ENCODE peak calls at places on chromosomes 3 and 15, in six cellular contexts. One of them, this sample, is unnamed.

GRCh38 chr3:48122504-48122903 is 65.7 kb downstream of the CDC25A start:
- DNase-seq in cardiac muscle cell: no peak
- DNase-seq in kidney glomerular epithelial cell: no peak
- DNase-seq in AG04450: no peak
- DNase-seq in NCI-H524: no peak
- DNase-seq in AG08395: no peak
- DNase-seq in this sample: peak; percentile 56

GRCh38 chr3:172918568-172919296 is 168.2 kb downstream of the ECT2 start:
- DNase-seq in cardiac muscle cell: no peak
- DNase-seq in kidney glomerular epithelial cell: no peak
- DNase-seq in AG04450: no peak
- DNase-seq in NCI-H524: no peak
- DNase-seq in AG08395: no peak
- DNase-seq in this sample: no peak

GRCh38 chr3:159804726-159805410 is 183.8 kb upstream of the IL12A start:
- DNase-seq in cardiac muscle cell: peak; percentile 89
- DNase-seq in kidney glomerular epithelial cell: peak; percentile 86
- DNase-seq in AG04450: peak; percentile 74
- DNase-seq in NCI-H524: peak; percentile 74
- DNase-seq in AG08395: peak; percentile 90
- DNase-seq in this sample: peak; percentile 80

GRCh38 chr15:48940508-48940907 is 23.2 kb downstream of the SHC4 start:
- DNase-seq in cardiac muscle cell: no peak
- DNase-seq in kidney glomerular epithelial cell: peak; percentile 66
- DNase-seq in AG04450: peak; percentile 92
- DNase-seq in NCI-H524: no peak
- DNase-seq in AG08395: peak; percentile 78
- DNase-seq in this sample: no peak

GRCh38 chr3:99579246-99579645 is 59.1 kb upstream of the COL8A1 start:
- DNase-seq in cardiac muscle cell: no peak
- DNase-seq in kidney glomerular epithelial cell: peak; percentile 13
- DNase-seq in AG04450: peak; percentile 29
- DNase-seq in NCI-H524: no peak
- DNase-seq in AG08395: peak; percentile 68
- DNase-seq in this sample: no peak

GRCh38 chr3:13007251-13007941 is 65.8 kb downstream of the IQSEC1 start:
- DNase-seq in cardiac muscle cell: no peak
- DNase-seq in kidney glomerular epithelial cell: no peak
- DNase-seq in AG04450: no peak
- DNase-seq in NCI-H524: no peak
- DNase-seq in AG08395: no peak
- DNase-seq in this sample: no peak

GRCh38 chr3:67018789-67019525 is 20.9 kb downstream of the KBTBD8 start:
- DNase-seq in cardiac muscle cell: no peak
- DNase-seq in kidney glomerular epithelial cell: no peak
- DNase-seq in AG04450: no peak
- DNase-seq in NCI-H524: no peak
- DNase-seq in AG08395: no peak
- DNase-seq in this sample: no peak

GRCh38 chr3:58573638-58574037 is 3.6 kb downstream of the FAM107A start:
- DNase-seq in cardiac muscle cell: no peak
- DNase-seq in kidney glomerular epithelial cell: no peak
- DNase-seq in AG04450: no peak
- DNase-seq in NCI-H524: no peak
- DNase-seq in AG08395: no peak
- DNase-seq in this sample: no peak

GRCh38 chr15:58742424-58743160 is 6.9 kb downstream of the ADAM10 start:
- DNase-seq in cardiac muscle cell: peak; percentile 21
- DNase-seq in kidney glomerular epithelial cell: peak; percentile 27
- DNase-seq in AG04450: peak; percentile 72
- DNase-seq in NCI-H524: no peak
- DNase-seq in AG08395: peak; percentile 45
- DNase-seq in this sample: no peak

GRCh38 chr15:101684384-101684783 is 32.2 kb upstream of the TM2D3 start:
- DNase-seq in cardiac muscle cell: peak; percentile 71
- DNase-seq in kidney glomerular epithelial cell: peak; percentile 15
- DNase-seq in AG04450: peak; percentile 32
- DNase-seq in NCI-H524: no peak
- DNase-seq in AG08395: peak; percentile 65
- DNase-seq in this sample: peak; percentile 14

GRCh38 chr15:36954486-36954885 is 145.9 kb downstream of the MEIS2 start:
- DNase-seq in cardiac muscle cell: no peak
- DNase-seq in kidney glomerular epithelial cell: peak; percentile 10
- DNase-seq in AG04450: no peak
- DNase-seq in NCI-H524: no peak
- DNase-seq in AG08395: no peak
- DNase-seq in this sample: no peak

GRCh38 chr3:50324351-50325144 is 2.0 kb upstream of the HYAL2 start:
- DNase-seq in cardiac muscle cell: peak; percentile 74
- DNase-seq in kidney glomerular epithelial cell: peak; percentile 58
- DNase-seq in AG04450: peak; percentile 42
- DNase-seq in NCI-H524: peak; percentile 33
- DNase-seq in AG08395: peak; percentile 72
- DNase-seq in this sample: peak; percentile 87

GRCh38 chr3:131388400-131388799 is 6.8 kb downstream of the NUDT16 start:
- DNase-seq in cardiac muscle cell: no peak
- DNase-seq in kidney glomerular epithelial cell: no peak
- DNase-seq in AG04450: no peak
- DNase-seq in NCI-H524: no peak
- DNase-seq in AG08395: no peak
- DNase-seq in this sample: no peak

GRCh38 chr15:91985297-91985696 is 131.8 kb downstream of the SLCO3A1 start:
- DNase-seq in cardiac muscle cell: no peak
- DNase-seq in kidney glomerular epithelial cell: no peak
- DNase-seq in AG04450: no peak
- DNase-seq in NCI-H524: no peak
- DNase-seq in AG08395: no peak
- DNase-seq in this sample: no peak

GRCh38 chr3:63051920-63052319 is 176.7 kb upstream of the CADPS start:
- DNase-seq in cardiac muscle cell: no peak
- DNase-seq in kidney glomerular epithelial cell: no peak
- DNase-seq in AG04450: no peak
- DNase-seq in NCI-H524: no peak
- DNase-seq in AG08395: no peak
- DNase-seq in this sample: peak; percentile 18

GRCh38 chr3:107001635-107002034 is 375.6 kb upstream of the CCDC54 start:
- DNase-seq in cardiac muscle cell: no peak
- DNase-seq in kidney glomerular epithelial cell: no peak
- DNase-seq in AG04450: no peak
- DNase-seq in NCI-H524: no peak
- DNase-seq in AG08395: no peak
- DNase-seq in this sample: no peak

GRCh38 chr15:77251662-77252061 is 168.2 kb downstream of the PEAK1 start:
- DNase-seq in cardiac muscle cell: no peak
- DNase-seq in kidney glomerular epithelial cell: no peak
- DNase-seq in AG04450: no peak
- DNase-seq in NCI-H524: no peak
- DNase-seq in AG08395: no peak
- DNase-seq in this sample: peak; percentile 17

GRCh38 chr15:69066646-69066995 is 52.1 kb downstream of the NOX5 start:
- DNase-seq in cardiac muscle cell: no peak
- DNase-seq in kidney glomerular epithelial cell: no peak
- DNase-seq in AG04450: no peak
- DNase-seq in NCI-H524: no peak
- DNase-seq in AG08395: no peak
- DNase-seq in this sample: no peak

GRCh38 chr3:140553591-140553990 is 124.3 kb upstream of the TRIM42 start:
- DNase-seq in cardiac muscle cell: no peak
- DNase-seq in kidney glomerular epithelial cell: no peak
- DNase-seq in AG04450: no peak
- DNase-seq in NCI-H524: no peak
- DNase-seq in AG08395: no peak
- DNase-seq in this sample: no peak

GRCh38 chr3:101319531-101319930 is 844 bp downstream of the IMPG2 start:
- DNase-seq in cardiac muscle cell: no peak
- DNase-seq in kidney glomerular epithelial cell: no peak
- DNase-seq in AG04450: no peak
- DNase-seq in NCI-H524: no peak
- DNase-seq in AG08395: no peak
- DNase-seq in this sample: no peak

GRCh38 chr15:35393403-35393802 is 152.6 kb downstream of the DPH6 start:
- DNase-seq in cardiac muscle cell: no peak
- DNase-seq in kidney glomerular epithelial cell: no peak
- DNase-seq in AG04450: no peak
- DNase-seq in NCI-H524: no peak
- DNase-seq in AG08395: peak; percentile 26
- DNase-seq in this sample: peak; percentile 16

GRCh38 chr3:149299938-149300791 is 33.3 kb downstream of the TM4SF18 start:
- DNase-seq in cardiac muscle cell: peak; percentile 29
- DNase-seq in kidney glomerular epithelial cell: peak; percentile 96
- DNase-seq in AG04450: peak; percentile 69
- DNase-seq in NCI-H524: peak; percentile 15
- DNase-seq in AG08395: peak; percentile 84
- DNase-seq in this sample: peak; percentile 79

GRCh38 chr15:65896231-65896630 is 26.9 kb downstream of the RAB11A start:
- DNase-seq in cardiac muscle cell: no peak
- DNase-seq in kidney glomerular epithelial cell: no peak
- DNase-seq in AG04450: no peak
- DNase-seq in NCI-H524: no peak
- DNase-seq in AG08395: no peak
- DNase-seq in this sample: no peak

GRCh38 chr15:63598467-63599400 is 1.5 kb downstream of the FBXL22 start:
- DNase-seq in cardiac muscle cell: peak; percentile 76
- DNase-seq in kidney glomerular epithelial cell: no peak
- DNase-seq in AG04450: no peak
- DNase-seq in NCI-H524: no peak
- DNase-seq in AG08395: no peak
- DNase-seq in this sample: no peak

GRCh38 chr3:132342183-132342582 is 25.0 kb downstream of the ACP3 start:
- DNase-seq in cardiac muscle cell: peak; percentile 56
- DNase-seq in kidney glomerular epithelial cell: no peak
- DNase-seq in AG04450: no peak
- DNase-seq in NCI-H524: peak; percentile 5
- DNase-seq in AG08395: no peak
- DNase-seq in this sample: no peak

GRCh38 chr3:8451696-8452095 is 49.9 kb upstream of the LMCD1 start:
- DNase-seq in cardiac muscle cell: no peak
- DNase-seq in kidney glomerular epithelial cell: peak; percentile 34
- DNase-seq in AG04450: no peak
- DNase-seq in NCI-H524: no peak
- DNase-seq in AG08395: peak; percentile 65
- DNase-seq in this sample: no peak

GRCh38 chr3:111695584-111696213 is 100.6 kb upstream of the ZBED2 start:
- DNase-seq in cardiac muscle cell: no peak
- DNase-seq in kidney glomerular epithelial cell: peak; percentile 78
- DNase-seq in AG04450: peak; percentile 32
- DNase-seq in NCI-H524: no peak
- DNase-seq in AG08395: peak; percentile 69
- DNase-seq in this sample: no peak

GRCh38 chr3:184805351-184806038 is 6.5 kb upstream of the VPS8 start:
- DNase-seq in cardiac muscle cell: peak; percentile 80
- DNase-seq in kidney glomerular epithelial cell: no peak
- DNase-seq in AG04450: no peak
- DNase-seq in NCI-H524: no peak
- DNase-seq in AG08395: no peak
- DNase-seq in this sample: no peak

GRCh38 chr15:41417418-41417811 is 520 bp downstream of the RTF1 start:
- DNase-seq in cardiac muscle cell: no peak
- DNase-seq in kidney glomerular epithelial cell: no peak
- DNase-seq in AG04450: no peak
- DNase-seq in NCI-H524: no peak
- DNase-seq in AG08395: peak; percentile 40
- DNase-seq in this sample: no peak

GRCh38 chr15:47293763-47294162 is 423.5 kb upstream of the SEMA6D start:
- DNase-seq in cardiac muscle cell: no peak
- DNase-seq in kidney glomerular epithelial cell: no peak
- DNase-seq in AG04450: peak; percentile 82
- DNase-seq in NCI-H524: no peak
- DNase-seq in AG08395: peak; percentile 87
- DNase-seq in this sample: no peak